ENCODE peak calls at places on chromosomes 4 and X, in four cellular contexts. Y, A, U and D are unnamed samples. For H3K4me1, the result is how much of the 10 kb centered on the place peaks cover.

GRCh38 chr4:73619351-73619750 is 885 bp downstream of the RASSF6 start:
- DNase-seq in U (no peak), A (no peak), Y (no peak), D (no peak)

GRCh38 chr4:153489856-153490558 is 23.8 kb downstream of the TMEM131L start:
- DNase-seq in Y (no peak), U (no peak), A (no peak), D (no peak)

GRCh38 chr4:113471141-113471860 is 290.2 kb downstream of the CAMK2D start:
- DNase-seq in U (no peak), Y (no peak), A (no peak), D (no peak)

GRCh38 chr4:145186719-145187118 is 6.3 kb upstream of the OTUD4 start:
- DNase-seq in Y (no peak), U (no peak), A (no peak), D (no peak)

GRCh38 chrX:124406294-124407013 is 60.1 kb downstream of the SH2D1A start:
- DNase-seq in A (peak), Y (no peak), U (no peak), D (peak)

GRCh38 chr4:97605927-97606326 is 537.3 kb downstream of the STPG2 start:
- DNase-seq in Y (no peak), A (no peak), U (no peak), D (no peak)

GRCh38 chrX:39336709-39337294 is 535.5 kb downstream of the MID1IP1 start:
- DNase-seq in Y (peak), A (no peak), U (no peak), D (no peak)

GRCh38 chr4:47839259-47839658 is 1.4 kb upstream of the CORIN start:
- DNase-seq in U (no peak), A (no peak), Y (peak), D (no peak)

GRCh38 chrX:26783512-26784225 is 567.7 kb downstream of the MAGEB5 start:
- DNase-seq in Y (no peak), A (peak), U (peak), D (peak)

GRCh38 chr4:165813606-165814005 is 59.4 kb upstream of the TLL1 start:
- DNase-seq in A (no peak), Y (no peak), U (no peak), D (no peak)

GRCh38 chrX:38898261-38898660 is 97.0 kb downstream of the MID1IP1 start:
- DNase-seq in U (no peak), A (no peak), Y (no peak), D (no peak)

GRCh38 chr4:153122855-153123254 is 81.4 kb upstream of the TRIM2 start:
- DNase-seq in U (no peak), A (no peak), Y (no peak), D (no peak)

GRCh38 chrX:74536142-74537010 is 78.0 kb downstream of the RLIM start:
- DNase-seq in U (no peak), A (no peak), Y (no peak), D (peak)

GRCh38 chr4:8005814-8006215 is 66.2 kb upstream of the AFAP1 start:
- DNase-seq in A (no peak), U (no peak), Y (no peak), D (no peak)

GRCh38 chrX:68945081-68945602 is 116.3 kb downstream of the EFNB1 start:
- DNase-seq in Y (no peak), A (no peak), U (no peak), D (no peak)

GRCh38 chr4:122603156-122603574 is 17.7 kb downstream of the IL21 start:
- DNase-seq in U (no peak), Y (no peak), A (no peak), D (no peak)

GRCh38 chr4:53981573-53981972 is 82.8 kb downstream of the CHIC2 start:
- DNase-seq in A (no peak), U (no peak), Y (no peak), D (no peak)

GRCh38 chr4:5019274-5019673 is at the start of gene CYTL1:
- DNase-seq in A (no peak), Y (no peak), U (no peak), D (no peak)

GRCh38 chrX:34879876-34880275 is 62.7 kb upstream of the FAM47B start:
- DNase-seq in A (no peak), U (no peak), Y (no peak), D (no peak)

GRCh38 chr4:84436812-84437211 is 62.3 kb downstream of the NKX6-1 start:
- DNase-seq in A (no peak), U (no peak), Y (no peak), D (no peak)

GRCh38 chrX:866441-866990 is 235.9 kb downstream of the SHOX start:
- DNase-seq in Y (no peak), U (no peak), A (no peak), D (no peak)

GRCh38 chr4:107044170-107044569 is 8.1 kb upstream of the DKK2 start:
- DNase-seq in A (no peak), Y (no peak), U (no peak), D (no peak)

GRCh38 chr4:17468638-17469221 is 43.2 kb downstream of the QDPR start:
- DNase-seq in A (peak), Y (no peak), U (no peak), D (peak)

GRCh38 chr4:88623097-88623496 is 30.8 kb downstream of the HERC3 start:
- DNase-seq in U (no peak), Y (no peak), A (peak), D (no peak)

GRCh38 chr4:57094482-57095223 is 15.5 kb downstream of the IGFBP7 start:
- DNase-seq in A (no peak), U (no peak), Y (no peak), D (no peak)

GRCh38 chrX:16185725-16186136 is 18.4 kb downstream of the MAGEB17 start:
- DNase-seq in A (no peak), U (no peak), Y (peak), D (no peak)

GRCh38 chr4:152083348-152083747 is 322.5 kb upstream of the GATB start:
- DNase-seq in U (no peak), Y (no peak), A (no peak), D (no peak)

GRCh38 chrX:112698946-112699345 is 19.2 kb upstream of the LHFPL1 start:
- DNase-seq in U (no peak), Y (no peak), A (no peak), D (no peak)
- TF ChIP-seq SUZ12 in U (no peak), Y (no peak), A (no peak), D (no peak)

DNA sequence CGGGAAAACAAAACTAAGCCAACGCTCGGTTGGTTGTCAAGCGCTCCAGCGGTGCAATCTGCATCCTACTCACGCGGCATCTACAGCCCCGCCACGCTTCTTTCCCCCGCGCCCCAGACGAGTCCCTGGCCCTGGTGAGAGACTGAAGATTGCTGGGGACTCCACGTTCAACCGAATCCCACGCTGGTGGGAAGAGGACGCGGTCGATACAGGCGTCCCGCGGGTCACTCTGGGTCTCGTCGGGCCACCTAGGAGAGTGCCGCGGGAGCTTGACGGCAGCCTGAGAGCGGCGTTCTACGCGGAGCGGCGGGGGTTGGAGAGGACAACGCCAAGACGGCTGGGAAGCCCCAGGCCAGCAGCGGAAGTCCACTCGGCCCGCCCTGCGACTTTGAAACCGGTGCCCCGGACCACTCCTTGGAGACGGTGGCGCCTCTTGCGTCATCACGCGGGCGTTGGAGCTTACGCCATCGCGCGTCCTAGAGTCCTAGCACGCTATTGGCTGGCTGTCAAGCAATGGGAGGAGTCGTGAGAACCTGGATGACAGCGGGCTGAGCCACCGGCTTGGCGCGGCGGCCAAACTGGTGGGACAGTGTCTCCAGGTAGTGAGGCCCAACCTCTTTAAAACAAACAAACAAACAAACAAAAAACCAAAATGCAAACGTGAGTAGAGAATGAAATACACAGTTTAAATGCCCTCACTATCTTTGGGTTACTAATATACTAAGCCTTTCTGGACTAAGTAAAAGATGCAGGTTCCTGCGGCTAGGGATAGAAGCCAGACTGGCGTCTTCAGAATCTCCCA is at the start of gene SCLT1:
- DNase-seq in U (peak), A (peak), Y (peak), D (peak)
- H3K4me1 ChIP-seq in U (under half), A (under half), Y (under half), D (under half)

DNA sequence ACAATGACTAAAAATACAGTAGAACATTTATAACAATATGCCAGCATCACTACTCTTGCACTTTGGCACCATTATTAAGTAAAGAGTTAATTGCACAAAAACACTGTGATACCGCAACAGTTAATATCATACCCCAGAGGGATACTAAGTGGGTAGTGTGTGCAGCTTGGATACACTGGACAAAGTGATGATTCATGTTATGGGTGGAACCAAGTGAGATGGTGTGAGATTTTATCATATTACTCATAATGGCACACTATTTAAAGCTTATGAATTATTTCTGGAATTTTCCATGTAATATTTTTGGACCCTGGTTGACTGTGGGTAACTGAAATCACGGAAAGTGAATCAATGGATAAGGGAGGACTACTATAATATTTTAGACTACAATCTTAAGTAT is 265.3 kb downstream of the PCDH18 start:
- DNase-seq in A (no peak), U (no peak), Y (no peak), D (no peak)
- TF ChIP-seq YY1 in A (no peak), U (no peak), Y (no peak), D (no peak)

GRCh38 chrX:12210921-12211320 is 72.6 kb downstream of the FRMPD4 start:
- DNase-seq in U (no peak), Y (no peak), A (no peak), D (no peak)

GRCh38 chrX:12206413-12206812 is 68.1 kb downstream of the FRMPD4 start:
- DNase-seq in U (no peak), A (no peak), Y (no peak), D (no peak)

DNA sequence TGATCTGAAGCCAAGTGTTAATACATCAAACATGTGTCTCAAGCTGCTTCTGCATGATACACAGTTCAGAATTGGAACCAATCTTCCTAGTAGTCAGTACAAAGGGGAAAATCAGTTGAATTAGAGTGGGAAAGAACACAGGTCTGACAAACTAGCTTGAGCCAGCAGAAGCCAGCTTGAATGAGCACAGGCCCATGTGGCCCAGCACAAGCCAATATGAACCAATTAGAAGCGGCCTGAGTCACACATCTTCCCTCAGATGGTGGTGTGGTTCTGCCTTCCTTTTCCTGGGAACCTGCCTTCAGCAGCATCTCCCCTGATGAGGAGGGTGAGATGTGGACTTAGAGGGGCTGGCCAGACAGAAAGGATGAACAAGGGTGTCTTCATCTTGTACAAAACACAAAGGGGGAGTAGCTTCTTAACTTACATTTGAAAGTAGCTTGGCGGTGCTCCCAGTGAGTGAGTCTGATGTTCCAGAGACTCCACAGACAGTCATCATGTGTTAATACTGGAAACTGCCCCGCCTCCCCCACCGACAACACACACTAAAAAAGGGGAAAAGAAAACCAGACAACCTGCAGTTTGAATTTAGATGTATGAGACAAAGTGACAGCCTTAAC is 72.0 kb downstream of the FRMPD4 start:
- DNase-seq in U (no peak), Y (no peak), A (no peak), D (no peak)
- TF ChIP-seq SUZ12 in U (no peak), Y (no peak), A (no peak), D (no peak)

DNA sequence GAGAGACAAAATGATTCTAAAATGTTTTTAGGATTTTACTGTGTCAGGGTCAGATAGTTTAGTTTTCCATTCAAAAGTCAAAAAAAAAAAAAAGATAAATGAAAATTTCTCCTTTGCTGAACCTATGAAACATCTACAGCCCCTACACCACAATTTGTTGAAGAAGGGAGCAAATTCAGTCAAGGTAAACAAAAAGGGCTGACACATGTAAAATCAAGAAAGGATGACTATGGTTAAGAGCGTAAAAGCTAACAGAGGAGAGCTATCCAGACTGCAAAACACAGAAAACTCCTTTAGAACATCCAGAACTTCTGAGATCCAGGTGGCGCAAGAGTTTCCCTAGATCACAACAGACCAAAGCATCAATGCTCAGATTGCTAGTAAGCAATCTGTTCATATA is 72.2 kb downstream of the RAB28 start:
- DNase-seq in Y (no peak), A (no peak), U (no peak), D (no peak)
- H3K4me1 ChIP-seq in Y (under half), A (under half), U (under half), D (under half)

GRCh38 chr4:132016703-132017102 is 1132.4 kb upstream of the PCDH10 start:
- DNase-seq in A (no peak), U (no peak), Y (no peak), D (no peak)

DNA sequence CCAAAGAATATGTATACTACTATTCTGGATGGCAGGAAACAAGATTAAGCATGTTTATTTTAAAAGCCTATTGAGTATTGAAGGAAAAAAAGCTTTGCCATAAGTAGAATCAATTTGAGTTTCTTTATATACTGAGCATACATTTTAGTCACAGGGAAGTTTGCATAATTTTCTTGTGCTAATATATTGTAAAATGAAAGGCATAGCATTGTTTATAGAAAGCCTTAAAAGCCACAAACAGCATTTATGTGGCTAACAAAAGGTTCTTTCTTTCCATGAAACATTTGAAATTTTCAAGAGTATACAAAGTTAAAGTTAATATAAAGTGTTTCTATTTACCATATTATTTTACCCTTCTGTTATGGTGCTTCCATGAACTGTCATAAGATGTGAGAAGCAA is 1133.8 kb upstream of the PCDH10 start:
- DNase-seq in U (no peak), A (no peak), Y (no peak), D (no peak)
- TF ChIP-seq YY1 in U (no peak), A (no peak), Y (no peak), D (no peak)

DNA sequence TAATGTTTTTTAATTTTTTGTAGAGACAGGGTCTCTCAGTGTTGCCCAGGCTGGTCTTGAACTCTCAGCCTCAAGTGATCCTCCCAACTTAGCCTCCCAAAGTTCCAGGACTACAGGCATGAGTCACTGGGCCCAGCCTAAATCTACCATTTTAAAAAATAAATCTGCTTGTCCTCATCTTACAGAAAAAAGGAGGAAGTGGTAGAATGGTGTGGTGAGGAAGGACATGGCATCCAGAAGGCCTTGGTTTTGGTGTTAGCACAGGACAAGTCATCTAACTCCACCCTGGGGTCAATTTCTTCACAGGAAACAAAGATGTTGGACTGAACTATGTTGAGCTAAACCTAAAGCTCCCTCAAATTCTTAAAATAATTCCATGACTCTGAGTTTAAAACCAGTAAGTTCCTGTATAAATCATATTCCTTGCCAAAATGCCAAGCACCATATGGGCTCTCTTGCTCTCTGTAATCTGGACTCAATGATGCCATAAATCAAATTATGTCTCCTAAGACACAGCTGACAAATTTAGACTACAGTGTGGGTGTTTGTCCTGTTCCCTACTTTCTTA is 253.9 kb upstream of the NOCT start:
- DNase-seq in Y (no peak), U (no peak), A (no peak), D (no peak)
- TF ChIP-seq SUZ12 in Y (no peak), U (no peak), A (no peak), D (no peak)

DNA sequence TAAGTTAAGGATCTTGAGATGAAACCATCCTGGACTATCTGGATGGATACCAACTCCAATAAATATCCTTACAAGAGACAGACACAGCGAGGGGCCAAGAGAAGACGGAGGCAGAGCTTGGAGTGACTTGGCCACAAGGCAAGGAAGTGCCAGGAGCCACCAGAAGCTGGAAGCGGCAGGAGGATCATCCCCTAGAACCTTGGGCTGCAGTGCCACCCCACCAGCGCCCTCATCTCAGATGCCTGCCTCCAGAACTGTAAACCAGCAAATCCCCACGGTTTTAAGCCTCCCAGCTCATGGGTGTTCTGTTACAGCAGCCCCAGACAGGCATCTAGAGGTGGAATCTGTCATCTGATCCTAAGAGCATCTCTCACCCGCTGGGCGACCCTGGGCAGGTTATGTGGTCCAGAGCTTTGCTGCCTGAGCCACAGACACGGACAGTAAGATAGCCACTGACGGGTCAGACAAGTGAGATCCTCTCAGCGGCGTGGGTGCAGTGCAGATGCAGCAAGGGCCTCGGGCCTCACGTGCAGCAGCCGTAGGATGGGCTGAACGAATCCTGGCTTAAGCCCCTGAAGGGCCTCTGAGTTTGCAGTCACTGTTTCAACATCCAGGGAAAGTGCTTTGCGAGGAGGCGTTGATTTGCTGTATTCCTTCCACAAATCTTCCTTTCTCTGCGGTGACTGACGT is 25.1 kb upstream of the MXD4 start:
- DNase-seq in A (no peak), U (no peak), Y (no peak), D (no peak)
- H3K4me1 ChIP-seq in A (under half), U (under half), Y (under half), D (under half)

GRCh38 chr4:87179751-87180150 is 40.7 kb downstream of the KLHL8 start:
- DNase-seq in U (no peak), Y (no peak), A (no peak), D (no peak)
- TF ChIP-seq YY1 in U (no peak), Y (no peak), A (no peak), D (no peak)